ENCODE peak calls at places on chromosomes 2 and 18, in seven cellular contexts. X is breast epithelium, M is thoracic aorta, Y is RWPE1, P is fibroblast of mammary gland, F is GM13977, L is HFFc6. A is an unnamed sample.

GRCh38 chr2:184371641-184372040 is 226.7 kb upstream of the ZNF804A start:
- DNase-seq in X (no peak), M (no peak), L (no peak), F (no peak), P (no peak), Y (no peak), A (no peak)

GRCh38 chr2:23594079-23594494 is 209.1 kb downstream of the KLHL29 start:
- DNase-seq in M (no peak), L (no peak), P (no peak), X (peak; percentile 51), Y (no peak), F (no peak), A (no peak)

GRCh38 chr2:181431674-181432073 is 25.5 kb upstream of the ITGA4 start:
- DNase-seq in F (no peak), M (no peak), L (no peak), X (no peak), P (no peak), Y (no peak), A (no peak)

GRCh38 chr2:241620419-241620769 is 16.6 kb downstream of the THAP4 start:
- DNase-seq in Y (no peak), F (no peak), P (peak; percentile 72), L (no peak), X (no peak), M (no peak), A (no peak)

GRCh38 chr18:46333371-46334199 is 229.4 kb downstream of the HAUS1 start:
- DNase-seq in L (no peak), P (no peak), Y (peak; percentile 19), M (no peak), F (no peak), X (no peak), A (no peak)

GRCh38 chr2:235793163-235793752 is 299.4 kb downstream of the AGAP1 start:
- DNase-seq in F (no peak), P (peak; percentile 28), X (no peak), M (no peak), L (peak; percentile 32), Y (peak; percentile 40), A (no peak)

GRCh38 chr2:176561706-176562105 is 292.5 kb downstream of the MTX2 start:
- DNase-seq in L (no peak), P (peak; percentile 32), X (no peak), Y (no peak), F (no peak), M (no peak), A (no peak)

GRCh38 chr2:53520630-53520940 is 247.0 kb upstream of the CHAC2 start:
- DNase-seq in Y (no peak), M (no peak), P (no peak), L (no peak), F (no peak), X (no peak), A (no peak)

GRCh38 chr18:3294435-3295080 is 32.6 kb downstream of the MYL12B start:
- DNase-seq in M (no peak), P (peak; percentile 68), F (no peak), L (peak; percentile 27), X (no peak), Y (no peak), A (no peak)

GRCh38 chr2:10895231-10895630 is 16.5 kb upstream of the KCNF1 start:
- DNase-seq in M (no peak), P (no peak), Y (no peak), X (no peak), F (no peak), L (no peak), A (no peak)

GRCh38 chr2:60551241-60552095 is 2.0 kb downstream of the BCL11A start:
- DNase-seq in P (peak; percentile 18), X (no peak), Y (peak; percentile 34), M (no peak), F (no peak), L (peak; percentile 29), A (no peak)

GRCh38 chr2:111227716-111228141 is 107.0 kb downstream of the BCL2L11 start:
- DNase-seq in F (no peak), Y (peak; percentile 33), L (peak; percentile 62), P (peak; percentile 45), M (no peak), X (no peak), A (no peak)

GRCh38 chr2:157596992-157597681 is 31.5 kb downstream of the ACVR1C start:
- DNase-seq in Y (peak; percentile 46), L (no peak), M (no peak), F (peak; percentile 45), X (no peak), P (peak; percentile 17), A (no peak)

GRCh38 chr2:5845798-5846197 is 153.6 kb downstream of the SOX11 start:
- DNase-seq in X (no peak), M (no peak), F (no peak), Y (no peak), L (no peak), P (no peak), A (no peak)

GRCh38 chr2:144666032-144666431 is 146.1 kb upstream of the ZEB2 start:
- DNase-seq in F (no peak), X (no peak), Y (peak; percentile 7), L (no peak), P (peak; percentile 30), M (no peak), A (no peak)

GRCh38 chr2:191566347-191566746 is 111.6 kb upstream of the NABP1 start:
- DNase-seq in F (peak; percentile 59), P (peak; percentile 64), M (no peak), Y (peak; percentile 67), X (no peak), L (peak; percentile 33), A (peak; percentile 73)
- TF ChIP-seq CTCF in F (peak; percentile 87), P (peak; percentile 89), M (peak; percentile 69), Y (peak; percentile 83), X (peak; percentile 65), L (peak; percentile 93), A (peak; percentile 53)

DNA sequence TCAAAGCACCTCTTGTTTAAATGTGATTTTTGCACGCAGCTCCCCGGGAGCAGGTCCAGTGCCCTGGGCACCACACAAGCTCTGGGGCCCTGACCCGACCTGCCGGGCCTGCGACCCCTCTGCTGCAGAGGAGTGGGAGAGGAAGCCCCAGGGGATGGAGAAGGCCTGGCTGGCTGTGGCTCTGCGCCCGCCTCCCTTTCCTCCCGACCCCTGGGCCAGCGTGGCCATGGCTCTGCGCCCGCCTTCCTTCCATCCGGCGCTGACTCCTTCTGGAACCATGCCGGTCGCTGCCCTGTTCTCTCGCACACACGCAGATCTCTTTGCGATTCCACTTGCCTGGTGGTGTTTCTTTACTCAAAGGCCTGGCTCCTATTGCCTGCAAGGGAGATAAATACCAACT is 166.5 kb upstream of the SALL3 start:
- DNase-seq in X (no peak), P (no peak), F (no peak), M (no peak), Y (no peak), L (no peak), A (no peak)
- TF ChIP-seq CTCF in X (no peak), P (no peak), F (no peak), M (no peak), Y (no peak), L (no peak), A (no peak)

GRCh38 chr2:180175736-180176135 is 168.6 kb upstream of the CWC22 start:
- DNase-seq in F (no peak), L (no peak), Y (no peak), M (no peak), X (no peak), P (no peak), A (no peak)
- TF ChIP-seq CTCF in F (no peak), L (no peak), Y (no peak), M (no peak), X (no peak), P (no peak), A (no peak)

GRCh38 chr2:215808996-215809395 is 204.4 kb downstream of the MREG start:
- DNase-seq in L (no peak), Y (no peak), M (no peak), P (no peak), F (no peak), X (no peak), A (no peak)
- TF ChIP-seq CTCF in L (peak; percentile 52), Y (no peak), M (peak; percentile 26), P (peak; percentile 40), F (no peak), X (no peak), A (no peak)

DNA sequence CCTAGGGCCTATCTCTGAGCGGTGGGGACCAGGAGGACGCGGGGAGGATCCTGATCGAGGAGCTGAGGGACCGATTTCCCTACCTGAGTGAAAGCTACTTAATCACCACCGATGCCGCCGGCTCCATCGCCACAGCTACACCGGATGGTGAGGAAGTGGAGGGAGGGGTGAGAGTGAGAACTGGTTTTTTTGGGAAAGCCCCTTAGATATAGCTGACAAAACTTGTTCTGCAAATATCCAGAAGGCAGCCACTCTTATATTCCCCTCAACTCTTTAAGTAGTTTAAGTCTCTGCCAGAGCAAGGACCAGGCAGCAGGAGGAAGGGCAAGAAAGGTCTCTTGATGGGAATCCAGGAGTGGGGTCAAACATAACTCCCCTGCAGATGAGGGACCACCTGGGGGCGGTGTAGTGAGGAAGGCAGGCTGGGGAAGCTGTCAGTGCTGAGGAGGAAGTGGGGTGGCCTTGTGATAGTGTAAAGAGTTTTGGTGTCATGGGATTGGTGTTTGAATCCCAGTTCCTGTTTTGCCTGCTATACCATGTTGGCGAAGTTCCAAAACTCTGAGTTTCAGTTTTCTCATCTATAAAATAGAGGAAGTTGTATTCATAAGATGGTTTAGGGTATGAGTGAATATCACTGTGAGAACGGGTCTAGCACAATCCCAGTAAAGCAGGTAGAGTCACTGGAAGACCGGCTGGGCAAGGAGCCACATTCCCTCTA is 3.4 kb downstream of the NAGK start:
- DNase-seq in F (peak; percentile 77), M (no peak), X (no peak), P (no peak), L (no peak), Y (no peak), A (no peak)
- TF ChIP-seq CTCF in F (peak; percentile 50), M (no peak), X (no peak), P (no peak), L (peak; percentile 18), Y (no peak), A (no peak)

DNA sequence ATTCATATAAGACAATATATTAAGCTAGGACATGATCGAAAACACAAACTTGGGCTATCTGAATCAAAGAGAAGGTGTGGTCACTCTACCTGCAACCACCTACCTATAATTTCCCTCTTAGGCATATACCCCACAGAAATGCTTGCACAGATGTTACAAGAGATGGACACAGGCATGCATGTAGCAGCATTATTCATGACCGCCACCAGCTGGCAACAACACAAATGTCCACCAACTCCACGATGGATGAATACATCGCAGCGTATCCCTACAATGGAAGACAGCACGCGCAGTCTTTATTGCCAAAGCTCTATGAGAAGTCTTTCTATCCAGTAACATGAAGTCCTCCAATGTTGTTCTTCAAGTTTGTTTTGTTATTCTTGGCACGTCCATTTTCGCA is 90.8 kb downstream of the ARL4C start:
- DNase-seq in L (no peak), M (no peak), P (no peak), F (no peak), Y (no peak), X (no peak), A (no peak)
- TF ChIP-seq CTCF in L (peak; percentile 17), M (no peak), P (no peak), F (no peak), Y (no peak), X (no peak), A (no peak)